ENCODE peak calls at places on chromosomes 12 and 14, in seven cellular contexts. G is GM23338, J is GM06990, E is neural progenitor cell, B is OCI-LY7, Q is thyroid gland, P is ovary. U is an unnamed sample.

GRCh38 chr12:57864811-57865751 is 18.6 kb upstream of the CTDSP2 start:
- DNase-seq in G (peak; percentile 83), J (peak; percentile 36), E (peak; percentile 67), B (no peak), Q (peak; percentile 76), P (peak; percentile 85), U (no peak)

GRCh38 chr12:63965936-63966602 is 121.6 kb downstream of the SRGAP1 start:
- DNase-seq in G (no peak), J (no peak), E (no peak), B (no peak), Q (no peak), P (no peak), U (no peak)

GRCh38 chr12:32894566-32894965 is 2.0 kb downstream of the PKP2 start:
- DNase-seq in G (no peak), J (no peak), E (no peak), B (no peak), Q (no peak), P (no peak), U (no peak)

GRCh38 chr12:113650476-113650875 is 178.8 kb upstream of the LHX5 start:
- DNase-seq in G (no peak), J (no peak), E (no peak), B (no peak), Q (no peak), P (no peak), U (no peak)

GRCh38 chr14:73789996-73790581 is 61.5 kb upstream of the PTGR2 start:
- DNase-seq in G (no peak), J (no peak), E (no peak), B (no peak), Q (peak; percentile 35), P (peak; percentile 68), U (no peak)

GRCh38 chr14:66992776-66993175 is 196.5 kb upstream of the GARIN2 start:
- DNase-seq in G (no peak), J (no peak), E (no peak), B (no peak), Q (no peak), P (no peak), U (no peak)

GRCh38 chr12:52380271-52380694 is 5.2 kb downstream of the KRT84 start:
- DNase-seq in G (peak; percentile 54), J (no peak), E (peak; percentile 59), B (no peak), Q (peak; percentile 70), P (no peak), U (no peak)

GRCh38 chr12:1662761-1663439 is 28.0 kb upstream of the ADIPOR2 start:
- DNase-seq in G (peak; percentile 96), J (peak; percentile 40), E (peak; percentile 89), B (no peak), Q (peak; percentile 71), P (no peak), U (peak; percentile 12)

GRCh38 chr12:24776856-24777255 is 172.0 kb downstream of the BCAT1 start:
- DNase-seq in G (no peak), J (no peak), E (no peak), B (no peak), Q (no peak), P (no peak), U (no peak)

GRCh38 chr14:94098359-94098758 is 12.2 kb upstream of the IFI27 start:
- DNase-seq in G (no peak), J (no peak), E (no peak), B (no peak), Q (no peak), P (no peak), U (no peak)
- H3K4me3 ChIP-seq in G (no peak overlapping the region), J (no peak overlapping the region), E (no peak overlapping the region), B (no peak overlapping the region), Q (no peak overlapping the region), P (no peak overlapping the region), U (no peak overlapping the region)

GRCh38 chr12:11347810-11348209 is 37.6 kb upstream of the PRB4 start:
- DNase-seq in G (peak; percentile 33), J (no peak), E (no peak), B (peak; percentile 5), Q (no peak), P (no peak), U (no peak)
- TF ChIP-seq CTCF in G (no peak), J (peak; percentile 22), E (peak; percentile 35), B (peak; percentile 63), Q (no peak), P (no peak), U (no peak)

DNA sequence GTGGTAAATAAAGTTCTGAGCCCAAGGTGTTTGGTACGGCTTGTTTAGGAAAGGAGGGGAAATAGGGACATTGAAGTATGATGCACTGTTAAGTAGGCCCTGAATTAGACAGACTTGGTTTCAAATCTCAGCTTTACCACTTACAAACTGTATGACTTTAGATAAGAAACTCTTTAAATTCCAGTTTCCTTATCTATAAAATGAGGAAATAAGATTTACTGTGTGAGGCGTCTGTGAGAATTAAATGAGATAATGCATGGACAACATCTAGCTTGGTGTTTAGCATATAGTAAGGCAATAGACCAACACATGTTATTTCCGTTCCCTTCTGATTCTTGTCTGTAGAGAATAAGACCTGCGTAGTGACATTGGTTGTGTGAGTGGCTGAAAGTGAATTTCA is 7.0 kb downstream of the NCKAP1L start:
- DNase-seq in G (no peak), J (no peak), E (no peak), B (no peak), Q (no peak), P (no peak), U (no peak)
- H3K36me3 ChIP-seq in G (no peaks in the 10 kb centered on the region), J (peaks cover 7% of the 10 kb centered on the region), E (no peaks in the 10 kb centered on the region), B (peaks cover 76% of the 10 kb centered on the region), Q (no peaks in the 10 kb centered on the region), P (no peaks in the 10 kb centered on the region), U (no peaks in the 10 kb centered on the region)

GRCh38 chr14:25010471-25010870 is 39.5 kb downstream of the STXBP6 start:
- DNase-seq in G (peak; percentile 74), J (no peak), E (no peak), B (no peak), Q (no peak), P (no peak), U (no peak)
- H3K4me3 ChIP-seq in G (no peak overlapping the region), J (no peak overlapping the region), E (no peak overlapping the region), B (no peak overlapping the region), Q (no peak overlapping the region), P (no peak overlapping the region), U (no peak overlapping the region)

GRCh38 chr14:22837059-22837749 is 819 bp downstream of the MMP14 start:
- DNase-seq in G (peak; percentile 73), J (no peak), E (peak; percentile 53), B (no peak), Q (peak; percentile 75), P (peak; percentile 83), U (no peak)

GRCh38 chr14:22838631-22839041 is 2.3 kb downstream of the MMP14 start:
- DNase-seq in G (no peak), J (no peak), E (no peak), B (no peak), Q (no peak), P (peak; percentile 57), U (no peak)

GRCh38 chr14:22837750-22838538 is 1.6 kb downstream of the MMP14 start:
- DNase-seq in G (peak; percentile 71), J (no peak), E (no peak), B (no peak), Q (peak; percentile 30), P (peak; percentile 79), U (no peak)

GRCh38 chr14:22835505-22835904 is 880 bp upstream of the MMP14 start:
- DNase-seq in G (no peak), J (no peak), E (no peak), B (no peak), Q (no peak), P (no peak), U (no peak)

GRCh38 chr14:22836301-22837058 is at the start of gene MMP14:
- DNase-seq in G (peak; percentile 80), J (no peak), E (peak; percentile 48), B (no peak), Q (peak; percentile 89), P (peak; percentile 83), U (no peak)
- TF ChIP-seq CTCF in G (peak; percentile 51), J (no peak), E (peak; percentile 38), B (no peak), Q (no peak), P (no peak), U (peak; percentile 54)

DNA sequence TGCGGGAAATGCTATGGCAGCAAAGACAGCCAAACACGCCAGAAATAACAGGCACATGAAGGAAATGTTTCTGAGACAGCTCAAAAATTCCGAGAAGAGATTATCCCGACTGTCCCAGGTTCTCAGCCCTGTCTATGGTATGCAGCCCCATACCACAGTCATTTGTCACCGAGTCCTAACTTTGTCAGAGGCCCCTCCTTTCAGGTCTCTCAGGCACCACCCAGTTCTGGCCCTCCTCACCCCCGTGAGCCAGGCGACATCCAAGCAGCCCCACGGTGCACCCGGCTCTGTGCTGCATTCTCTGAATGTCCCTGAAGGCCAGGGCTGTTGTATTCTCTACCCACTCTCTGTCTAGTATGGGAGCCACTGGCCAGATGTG is 24.0 kb downstream of the SSH1 start:
- DNase-seq in G (no peak), J (no peak), E (no peak), B (no peak), Q (no peak), P (no peak), U (peak; percentile 65)
- H3K36me3 ChIP-seq in G (no peaks in the 10 kb centered on the region), J (peaks cover 11% of the 10 kb centered on the region), E (no peaks in the 10 kb centered on the region), B (no peaks in the 10 kb centered on the region), Q (peaks cover 6% of the 10 kb centered on the region), P (no peaks in the 10 kb centered on the region), U (no peaks in the 10 kb centered on the region)

DNA sequence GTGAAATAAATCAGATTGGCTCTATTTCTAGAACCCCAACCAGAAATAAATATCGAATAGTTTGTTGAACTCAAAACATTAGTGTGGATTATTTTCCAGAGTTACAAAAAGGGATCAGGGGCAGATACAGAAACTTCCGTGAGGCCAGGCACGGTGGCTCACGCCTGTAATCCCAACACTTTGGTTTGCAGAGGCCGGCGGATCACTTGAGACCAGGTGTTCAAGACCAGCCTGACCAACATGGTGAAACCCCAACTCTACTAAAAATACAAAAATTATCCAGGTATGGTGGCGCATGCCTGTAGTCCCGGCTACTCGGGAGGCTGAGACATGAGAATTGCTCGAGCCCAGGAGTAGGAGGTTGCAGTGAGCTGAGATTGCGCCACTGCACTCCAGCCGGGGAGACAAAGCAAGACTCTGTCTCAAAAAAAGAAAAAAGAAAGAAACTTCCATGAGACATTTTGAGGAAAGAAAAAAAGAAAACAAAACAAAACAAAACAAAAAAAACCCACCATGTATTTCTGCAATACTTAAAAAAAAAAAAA is 2.1 kb downstream of the FBXO21 start:
- DNase-seq in G (no peak), J (no peak), E (no peak), B (no peak), Q (peak; percentile 32), P (no peak), U (no peak)
- H3K4me3 ChIP-seq in G (peak overlapping the region; percentile 98), J (no peak overlapping the region), E (peak overlapping the region; percentile 79), B (peak overlapping the region; percentile 87), Q (no peak overlapping the region), P (peak overlapping the region; percentile 68), U (no peak overlapping the region)